ENCODE peak calls at places on chromosomes 5 and 9, in five cellular contexts. One of them, this sample, is unnamed.

GRCh38 chr9:132472599-132472998 is 62.6 kb downstream of the CFAP77 start:
- DNase-seq in NCI-H345: peak; percentile 82
- DNase-seq in fibroblast of the aortic adventitia: no peak
- DNase-seq in stromal cell of bone marrow: no peak
- DNase-seq in GF-D8: no peak
- DNase-seq in this sample: peak; percentile 4

GRCh38 chr9:108474356-108474755 is 381.4 kb downstream of the ACTL7B start:
- DNase-seq in NCI-H345: no peak
- DNase-seq in fibroblast of the aortic adventitia: no peak
- DNase-seq in stromal cell of bone marrow: no peak
- DNase-seq in GF-D8: no peak
- DNase-seq in this sample: no peak

GRCh38 chr9:27394826-27395201 is 97.9 kb upstream of the EQTN start:
- DNase-seq in NCI-H345: no peak
- DNase-seq in fibroblast of the aortic adventitia: no peak
- DNase-seq in stromal cell of bone marrow: no peak
- DNase-seq in GF-D8: no peak
- DNase-seq in this sample: no peak

GRCh38 chr5:103232393-103232999 is 26.1 kb upstream of the MACIR start:
- DNase-seq in NCI-H345: peak; percentile 4
- DNase-seq in fibroblast of the aortic adventitia: peak; percentile 61
- DNase-seq in stromal cell of bone marrow: peak; percentile 11
- DNase-seq in GF-D8: peak; percentile 13
- DNase-seq in this sample: peak; percentile 71

GRCh38 chr5:96111080-96111756 is 149.6 kb upstream of the ELL2 start:
- DNase-seq in NCI-H345: no peak
- DNase-seq in fibroblast of the aortic adventitia: no peak
- DNase-seq in stromal cell of bone marrow: no peak
- DNase-seq in GF-D8: no peak
- DNase-seq in this sample: no peak

GRCh38 chr5:14870347-14871083 is 1.1 kb downstream of the ANKH start:
- DNase-seq in NCI-H345: peak; percentile 20
- DNase-seq in fibroblast of the aortic adventitia: peak; percentile 16
- DNase-seq in stromal cell of bone marrow: no peak
- DNase-seq in GF-D8: no peak
- DNase-seq in this sample: no peak

GRCh38 chr9:81113408-81114124 is 575.8 kb downstream of the TLE1 start:
- DNase-seq in NCI-H345: peak; percentile 26
- DNase-seq in fibroblast of the aortic adventitia: no peak
- DNase-seq in stromal cell of bone marrow: no peak
- DNase-seq in GF-D8: peak; percentile 93
- DNase-seq in this sample: no peak

GRCh38 chr5:81482595-81482994 is 88.7 kb upstream of the ACOT12 start:
- DNase-seq in NCI-H345: no peak
- DNase-seq in fibroblast of the aortic adventitia: peak; percentile 47
- DNase-seq in stromal cell of bone marrow: no peak
- DNase-seq in GF-D8: no peak
- DNase-seq in this sample: no peak

GRCh38 chr5:57855831-57856230 is 373.2 kb upstream of the ACTBL2 start:
- DNase-seq in NCI-H345: no peak
- DNase-seq in fibroblast of the aortic adventitia: no peak
- DNase-seq in stromal cell of bone marrow: no peak
- DNase-seq in GF-D8: no peak
- DNase-seq in this sample: no peak

GRCh38 chr9:37953775-37954437 is 50.0 kb upstream of the SLC25A51 start:
- DNase-seq in NCI-H345: no peak
- DNase-seq in fibroblast of the aortic adventitia: peak; percentile 99
- DNase-seq in stromal cell of bone marrow: peak; percentile 96
- DNase-seq in GF-D8: no peak
- DNase-seq in this sample: no peak

GRCh38 chr9:89328064-89328463 is 9.8 kb downstream of the SECISBP2 start:
- DNase-seq in NCI-H345: no peak
- DNase-seq in fibroblast of the aortic adventitia: no peak
- DNase-seq in stromal cell of bone marrow: no peak
- DNase-seq in GF-D8: no peak
- DNase-seq in this sample: no peak

GRCh38 chr5:150155258-150156032 is at the start of gene PDGFRB:
- DNase-seq in NCI-H345: no peak
- DNase-seq in fibroblast of the aortic adventitia: peak; percentile 97
- DNase-seq in stromal cell of bone marrow: peak; percentile 94
- DNase-seq in GF-D8: no peak
- DNase-seq in this sample: no peak

GRCh38 chr9:79134654-79135053 is 437.1 kb upstream of the TLE4 start:
- DNase-seq in NCI-H345: peak; percentile 15
- DNase-seq in fibroblast of the aortic adventitia: no peak
- DNase-seq in stromal cell of bone marrow: no peak
- DNase-seq in GF-D8: no peak
- DNase-seq in this sample: peak; percentile 60

GRCh38 chr5:69509212-69509611 is 16.6 kb downstream of the OCLN start:
- DNase-seq in NCI-H345: no peak
- DNase-seq in fibroblast of the aortic adventitia: no peak
- DNase-seq in stromal cell of bone marrow: no peak
- DNase-seq in GF-D8: no peak
- DNase-seq in this sample: no peak

GRCh38 chr5:66967102-66967501 is 229.5 kb downstream of the CD180 start:
- DNase-seq in NCI-H345: no peak
- DNase-seq in fibroblast of the aortic adventitia: peak; percentile 74
- DNase-seq in stromal cell of bone marrow: no peak
- DNase-seq in GF-D8: no peak
- DNase-seq in this sample: no peak

GRCh38 chr9:125397736-125398135 is 136.1 kb downstream of the GAPVD1 start:
- DNase-seq in NCI-H345: no peak
- DNase-seq in fibroblast of the aortic adventitia: no peak
- DNase-seq in stromal cell of bone marrow: no peak
- DNase-seq in GF-D8: no peak
- DNase-seq in this sample: no peak

GRCh38 chr5:155546075-155546474 is 532.5 kb downstream of the KIF4B start:
- DNase-seq in NCI-H345: peak; percentile 19
- DNase-seq in fibroblast of the aortic adventitia: no peak
- DNase-seq in stromal cell of bone marrow: no peak
- DNase-seq in GF-D8: no peak
- DNase-seq in this sample: no peak

This sample was measured in Karpas-422.